ENCODE peak calls at places on chromosome 19, in five cellular contexts. P is lower lobe of right lung, D is Peyer's patch, Y is heart right ventricle, R is NT2/D1. F is an unnamed sample.

GRCh38 chr19:35845215-35846037 is 6.9 kb downstream of the NPHS1 start:
- DNase-seq in D (peak; percentile 54), P (no peak), Y (no peak), R (no peak), F (no peak)

GRCh38 chr19:8429826-8430225 is 14.9 kb upstream of the HNRNPM start:
- DNase-seq in Y (no peak), R (no peak), D (no peak), P (no peak), F (no peak)

GRCh38 chr19:53808710-53809125 is 15.4 kb downstream of the NLRP12 start:
- DNase-seq in P (no peak), Y (no peak), D (no peak), R (peak; percentile 57), F (no peak)

GRCh38 chr19:43984687-43985000 is 656 bp downstream of the ZNF155 start:
- DNase-seq in Y (peak; percentile 15), R (no peak), D (no peak), P (peak; percentile 52), F (no peak)

GRCh38 chr19:37505958-37506386 is 767 bp upstream of the ZNF793 start:
- DNase-seq in P (no peak), R (no peak), D (no peak), Y (no peak), F (no peak)

GRCh38 chr19:4815426-4816387 is 15.8 kb downstream of the TICAM1 start:
- DNase-seq in R (peak; percentile 93), D (peak; percentile 94), P (peak; percentile 89), Y (peak; percentile 78), F (peak; percentile 94)

GRCh38 chr19:18385675-18386542 is at the start of gene GDF15:
- DNase-seq in Y (peak; percentile 31), P (peak; percentile 88), R (peak; percentile 38), D (peak; percentile 94), F (no peak)

GRCh38 chr19:7909471-7910067 is 5.1 kb upstream of the TGFBR3L start:
- DNase-seq in D (peak; percentile 42), R (no peak), P (peak; percentile 40), Y (no peak), F (no peak)

GRCh38 chr19:31270897-31271568 is 78.2 kb downstream of the TSHZ3 start:
- DNase-seq in Y (no peak), P (no peak), D (no peak), R (no peak), F (peak; percentile 48)

GRCh38 chr19:33788676-33789075 is 8.0 kb upstream of the KCTD15 start:
- DNase-seq in P (no peak), R (no peak), D (no peak), Y (no peak), F (no peak)

GRCh38 chr19:31249217-31249616 is 100.0 kb downstream of the TSHZ3 start:
- DNase-seq in Y (no peak), P (no peak), D (no peak), R (no peak), F (no peak)

GRCh38 chr19:49361438-49362047 is 673 bp downstream of the TEAD2 start:
- DNase-seq in Y (peak; percentile 89), P (peak; percentile 73), D (peak; percentile 78), R (no peak), F (peak; percentile 23)

GRCh38 chr19:51327066-51327985 is 14.6 kb downstream of the VSIG10L start:
- DNase-seq in R (peak; percentile 48), P (peak; percentile 73), Y (peak; percentile 40), D (peak; percentile 57), F (no peak)

GRCh38 chr19:17411801-17412200 is 6.4 kb upstream of the BST2 start:
- DNase-seq in D (no peak), P (no peak), R (no peak), Y (no peak), F (no peak)

GRCh38 chr19:401836-402535 is 7.0 kb downstream of the C2CD4C start:
- DNase-seq in Y (peak; percentile 6), D (no peak), R (no peak), P (peak; percentile 41), F (peak; percentile 46)

GRCh38 chr19:22595918-22596341 is 38.2 kb upstream of the ZNF492 start:
- DNase-seq in Y (peak; percentile 68), D (no peak), P (no peak), R (no peak), F (peak; percentile 52)

GRCh38 chr19:35868172-35868822 is at the start of gene APLP1:
- DNase-seq in Y (peak; percentile 81), R (no peak), D (peak; percentile 75), P (peak; percentile 80), F (peak; percentile 81)

DNA sequence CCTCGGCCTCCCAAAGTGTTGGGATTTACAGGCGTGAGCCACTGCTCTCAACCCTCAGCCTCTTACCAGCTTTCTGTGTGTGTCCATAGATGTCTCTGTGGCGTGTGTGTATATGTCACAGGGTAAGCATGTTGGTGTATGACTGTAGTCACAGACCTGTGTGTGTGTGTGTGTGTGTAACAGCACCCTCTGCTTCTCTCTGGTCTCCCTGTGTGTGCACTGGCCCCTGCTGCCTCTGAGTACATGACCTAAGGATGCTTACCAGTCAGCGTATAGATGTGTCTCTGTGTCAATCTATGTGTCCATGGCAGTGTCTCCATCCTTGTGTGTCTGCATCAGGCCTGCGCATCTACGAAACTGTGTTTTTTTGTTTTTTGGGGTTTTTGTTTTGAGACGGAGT is 5.6 kb downstream of the AXL start:
- DNase-seq in D (no peak), R (no peak), Y (no peak), P (no peak), F (no peak)
- H3K4me1 ChIP-seq in D (peaks cover 7% of the 10 kb centered on the region), R (peaks cover 16% of the 10 kb centered on the region), Y (peaks cover 5% of the 10 kb centered on the region), P (peaks cover 19% of the 10 kb centered on the region), F (peaks cover 7% of the 10 kb centered on the region)

GRCh38 chr19:2853015-2853606 is 11.8 kb downstream of the ZNF555 start:
- DNase-seq in Y (no peak), D (no peak), P (no peak), R (no peak), F (no peak)
- H3K9me3 ChIP-seq in Y (peaks cover 59% of the 10 kb centered on the region), D (peaks cover 63% of the 10 kb centered on the region), P (peaks cover 83% of the 10 kb centered on the region), R (peaks cover 76% of the 10 kb centered on the region), F (peaks cover 76% of the 10 kb centered on the region)

DNA sequence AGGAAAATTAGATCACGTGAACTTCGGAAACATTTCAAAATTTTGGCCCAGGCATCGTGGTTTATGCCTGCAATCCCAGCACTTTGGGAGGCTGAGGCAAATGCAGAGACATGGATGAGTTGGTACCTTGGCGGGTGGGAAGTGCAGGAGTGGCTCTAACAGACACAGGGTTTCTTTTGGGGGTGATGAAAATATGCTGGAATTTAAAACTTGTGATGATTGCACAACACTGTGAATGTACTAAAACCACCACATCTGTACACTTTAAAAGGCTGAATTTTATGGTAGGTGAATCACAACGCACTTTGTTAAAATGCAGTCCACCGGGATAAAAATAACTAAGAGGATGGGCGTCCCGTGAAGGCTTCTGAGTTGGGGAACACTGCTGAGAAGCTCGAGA is 47.2 kb downstream of the MLLT1 start:
- DNase-seq in P (no peak), Y (no peak), D (no peak), R (no peak), F (no peak)
- H3K4me1 ChIP-seq in P (peaks cover 71% of the 10 kb centered on the region), Y (peaks cover 53% of the 10 kb centered on the region), D (no peaks in the 10 kb centered on the region), R (peaks cover 29% of the 10 kb centered on the region), F (peaks cover 30% of the 10 kb centered on the region)

GRCh38 chr19:40023969-40024368 is 27.1 kb downstream of the ZNF546 start:
- DNase-seq in P (no peak), Y (no peak), R (no peak), D (no peak), F (no peak)
- H3K9me3 ChIP-seq in P (peaks cover 81% of the 10 kb centered on the region), Y (peaks cover 68% of the 10 kb centered on the region), R (peaks cover 43% of the 10 kb centered on the region), D (peaks cover 70% of the 10 kb centered on the region), F (peaks cover 99% of the 10 kb centered on the region)

DNA sequence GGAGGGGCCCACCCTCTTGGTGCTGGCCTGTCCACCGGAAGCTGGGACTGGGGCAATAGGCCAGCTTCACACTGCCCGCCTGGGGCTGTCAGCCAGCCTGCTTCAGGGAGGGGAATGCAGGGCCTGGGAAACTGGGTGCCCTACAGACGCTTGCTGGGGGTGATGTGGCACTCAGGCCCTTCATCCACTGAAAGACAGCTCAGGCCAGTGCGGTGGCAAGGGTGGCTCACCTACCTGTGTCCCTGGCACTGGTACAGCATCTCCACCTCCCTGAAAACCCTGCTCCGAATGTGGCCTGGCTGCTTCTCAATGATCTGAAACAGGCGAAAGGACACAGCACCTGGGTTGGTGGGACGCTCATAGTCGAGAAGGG is 7.8 kb downstream of the MKNK2 start:
- DNase-seq in P (peak; percentile 46), Y (no peak), D (no peak), R (no peak), F (no peak)
- H3K4me1 ChIP-seq in P (peaks cover 82% of the 10 kb centered on the region), Y (peaks cover 85% of the 10 kb centered on the region), D (peaks cover 55% of the 10 kb centered on the region), R (peaks cover 53% of the 10 kb centered on the region), F (peaks cover 30% of the 10 kb centered on the region)

GRCh38 chr19:11931513-11931912 is 6.6 kb downstream of the ZNF700 start:
- DNase-seq in P (no peak), Y (no peak), R (no peak), D (no peak), F (no peak)

GRCh38 chr19:11927227-11927626 is 2.3 kb downstream of the ZNF700 start:
- DNase-seq in D (no peak), P (no peak), Y (no peak), R (no peak), F (no peak)

GRCh38 chr19:11931051-11931450 is 6.1 kb downstream of the ZNF700 start:
- DNase-seq in D (no peak), R (no peak), P (no peak), Y (no peak), F (no peak)
- H3K9me3 ChIP-seq in D (peaks cover 14% of the 10 kb centered on the region), R (peaks cover 24% of the 10 kb centered on the region), P (peaks cover 22% of the 10 kb centered on the region), Y (no peaks in the 10 kb centered on the region), F (peaks cover 13% of the 10 kb centered on the region)